ENCODE peak calls at places on chromosomes 7 and 10, in four cellular contexts. I is HepG2, P is GM12878, C is H1. M is an unnamed sample.

GRCh38 chr10:97001183-97001991 is 169.3 kb downstream of the LCOR start:
- DNase-seq in P (no peak), C (no peak), I (no peak), M (no peak)

GRCh38 chr7:55464422-55464821 is 99.3 kb downstream of the LANCL2 start:
- DNase-seq in P (no peak), I (no peak), C (no peak), M (no peak)

GRCh38 chr7:44466300-44467216 is 23.9 kb downstream of the NUDCD3 start:
- DNase-seq in C (no peak), P (no peak), I (no peak), M (no peak)

GRCh38 chr10:123890761-123891146 is 853 bp downstream of the CPXM2 start:
- DNase-seq in C (no peak), I (no peak), P (no peak), M (no peak)

GRCh38 chr10:110947061-110947595 is 27.7 kb downstream of the SHOC2 start:
- DNase-seq in I (no peak), P (no peak), C (no peak), M (no peak)

GRCh38 chr10:132571565-132572544 is 34.3 kb downstream of the INPP5A start:
- DNase-seq in I (peak), P (peak), C (peak), M (no peak)

GRCh38 chr10:7383442-7383841 is 27.4 kb downstream of the SFMBT2 start:
- DNase-seq in I (no peak), P (no peak), C (no peak), M (no peak)

GRCh38 chr10:116082211-116082610 is 190.8 kb downstream of the GFRA1 start:
- DNase-seq in I (no peak), C (no peak), P (no peak), M (no peak)

GRCh38 chr10:6393168-6393567 is 186.9 kb downstream of the PRKCQ start:
- DNase-seq in I (no peak), C (no peak), P (no peak), M (no peak)

GRCh38 chr7:143285454-143285756 is 647 bp downstream of the TMEM139 start:
- DNase-seq in P (no peak), I (peak), C (no peak), M (no peak)

GRCh38 chr10:5466451-5466996 is 32.8 kb downstream of the CALML5 start:
- DNase-seq in I (peak), P (no peak), C (peak), M (peak)

DNA sequence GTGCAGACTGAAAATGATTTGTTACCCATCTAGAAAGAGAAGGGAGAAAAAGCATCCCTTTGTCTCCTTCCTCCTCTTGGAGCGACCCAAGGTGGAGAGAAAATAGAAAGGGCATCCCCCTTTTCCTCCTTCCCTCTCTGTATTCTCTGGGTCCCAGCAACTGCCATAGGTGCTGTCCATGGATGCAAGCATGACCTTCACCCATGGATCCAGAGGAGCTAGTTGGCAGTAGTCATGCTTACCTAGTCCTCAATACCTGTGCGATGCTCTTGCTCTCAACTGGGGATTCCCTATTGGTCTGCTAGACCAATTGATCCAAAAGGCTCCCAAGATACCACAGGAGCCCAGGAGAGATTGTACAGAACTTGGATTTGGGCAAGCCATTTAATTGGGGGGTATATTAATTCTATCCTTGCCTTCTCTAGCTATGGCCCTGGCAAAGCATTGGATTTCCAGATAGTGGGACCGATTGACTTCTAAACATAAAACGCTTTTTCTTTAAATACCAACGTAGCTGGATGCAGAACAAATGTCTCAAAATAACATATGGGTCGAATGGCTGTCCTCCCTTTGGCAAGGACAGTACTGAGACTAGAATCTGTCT is 547.8 kb upstream of the IGFBP3 start:
- DNase-seq in P (no peak), I (no peak), C (no peak), M (peak)
- TF ChIP-seq SUZ12 in P (no peak), I (no peak), C (no peak), M (no peak)

DNA sequence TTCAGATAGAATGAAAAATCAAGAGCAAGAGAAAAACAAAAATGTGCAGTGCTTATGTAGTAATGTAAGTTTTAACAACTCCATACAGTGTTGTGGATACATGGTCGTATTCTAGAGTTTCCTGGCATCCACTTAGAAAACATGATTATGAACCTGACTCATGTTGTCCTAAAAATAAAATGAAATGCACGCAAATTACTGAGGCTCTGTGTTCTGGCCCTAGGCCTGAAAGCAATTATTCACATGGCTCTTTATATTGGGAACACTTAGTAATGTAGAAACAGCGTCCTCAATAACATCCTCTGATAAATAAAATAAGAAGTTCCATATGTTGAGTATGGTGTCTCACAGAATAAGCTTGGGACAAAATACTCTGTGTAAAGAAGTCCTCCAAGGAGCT is 200.2 kb upstream of the SEMA3E start:
- DNase-seq in C (no peak), P (no peak), I (no peak), M (no peak)
- H3K4me3 ChIP-seq in C (no peak), P (no peak), I (no peak), M (no peak)

DNA sequence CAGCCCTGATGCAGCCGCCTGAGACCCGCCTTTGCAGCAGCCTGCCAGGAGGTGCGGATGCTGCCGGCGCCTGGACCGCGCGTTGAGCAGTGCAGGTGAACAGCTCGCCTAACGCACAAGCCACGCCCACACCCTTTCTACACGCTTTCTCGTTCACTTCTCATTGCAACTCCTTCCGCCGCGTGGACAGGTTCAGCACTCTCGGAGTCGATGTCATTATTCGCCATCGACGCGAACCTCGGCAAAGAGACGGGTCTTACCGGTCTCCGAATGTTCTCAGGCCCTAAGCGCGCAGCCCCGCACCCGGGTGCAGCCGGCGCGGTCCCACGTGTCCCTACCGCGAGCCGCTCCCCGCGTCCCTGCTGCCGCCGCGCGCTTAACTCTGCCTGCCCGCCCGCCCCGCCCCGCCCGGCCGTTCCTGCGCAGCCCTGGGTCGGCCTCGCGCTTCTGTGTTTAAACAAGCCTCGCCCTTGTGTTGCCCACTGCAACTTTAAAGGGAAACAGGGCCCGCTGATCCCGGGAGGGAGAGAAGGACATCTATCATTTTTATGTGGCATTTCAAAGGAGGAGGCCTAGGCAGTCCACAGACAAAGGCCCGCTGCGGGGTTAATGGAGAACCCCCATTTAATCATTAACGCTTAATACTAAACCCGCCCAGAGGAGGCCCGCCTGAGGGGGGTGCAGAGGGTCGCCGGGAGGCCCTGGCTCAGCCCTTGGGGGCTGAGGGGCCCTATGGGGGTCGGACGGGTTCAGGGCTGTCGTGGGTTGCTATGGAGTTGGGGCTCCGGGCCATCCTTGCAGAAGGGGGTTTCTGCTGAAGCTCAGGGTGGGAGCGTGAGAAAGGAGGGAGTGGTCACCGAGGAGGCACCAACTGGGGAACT is 128.5 kb downstream of the WDR11 start:
- DNase-seq in P (no peak), C (no peak), I (peak), M (peak)
- TF ChIP-seq SUZ12 in P (no peak), C (no peak), I (no peak), M (peak)

GRCh38 chr7:152618427-152618826 is 57.5 kb downstream of the XRCC2 start:
- DNase-seq in C (no peak), I (no peak), P (no peak), M (no peak)

GRCh38 chr7:152619027-152619739 is 56.8 kb downstream of the XRCC2 start:
- DNase-seq in I (no peak), P (no peak), C (no peak), M (no peak)

GRCh38 chr7:152617056-152617455 is 58.9 kb downstream of the XRCC2 start:
- DNase-seq in P (no peak), C (no peak), I (peak), M (no peak)

DNA sequence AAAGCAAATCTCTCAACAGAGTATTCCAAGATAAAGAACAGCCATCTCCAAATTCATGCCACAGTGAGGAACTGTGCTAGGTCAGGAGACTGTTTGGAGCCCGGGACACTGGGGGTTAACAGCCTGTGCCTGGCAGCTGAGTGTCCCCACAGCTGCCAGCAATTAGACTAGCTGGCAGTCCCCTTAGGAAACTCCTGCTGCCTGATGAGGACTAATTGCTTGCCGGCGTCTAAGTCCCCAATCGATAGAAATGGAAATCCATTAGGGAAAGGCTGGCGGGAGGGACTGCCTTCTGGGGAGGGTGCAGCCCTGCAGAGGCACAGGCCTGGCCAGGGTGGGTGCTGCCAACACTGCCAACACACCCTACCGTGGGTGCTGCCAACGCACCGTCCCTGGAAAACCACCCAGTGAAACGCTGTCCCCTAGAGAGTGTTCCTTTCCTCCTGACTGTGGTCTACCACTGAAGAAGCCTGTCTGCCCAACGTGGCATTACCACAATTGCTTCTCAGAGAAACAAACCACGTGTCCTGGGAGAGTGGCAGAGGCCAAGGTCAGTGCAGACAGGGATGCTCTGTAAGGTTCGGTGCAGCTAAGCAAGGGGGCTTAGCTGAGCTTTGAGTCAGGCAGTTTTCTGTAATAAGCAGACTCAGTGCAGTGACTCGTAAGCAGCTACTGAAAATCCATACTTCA is 60.7 kb downstream of the XRCC2 start:
- DNase-seq in I (peak), C (no peak), P (no peak), M (no peak)
- H3K4me3 ChIP-seq in I (no peak), C (no peak), P (no peak), M (no peak)

DNA sequence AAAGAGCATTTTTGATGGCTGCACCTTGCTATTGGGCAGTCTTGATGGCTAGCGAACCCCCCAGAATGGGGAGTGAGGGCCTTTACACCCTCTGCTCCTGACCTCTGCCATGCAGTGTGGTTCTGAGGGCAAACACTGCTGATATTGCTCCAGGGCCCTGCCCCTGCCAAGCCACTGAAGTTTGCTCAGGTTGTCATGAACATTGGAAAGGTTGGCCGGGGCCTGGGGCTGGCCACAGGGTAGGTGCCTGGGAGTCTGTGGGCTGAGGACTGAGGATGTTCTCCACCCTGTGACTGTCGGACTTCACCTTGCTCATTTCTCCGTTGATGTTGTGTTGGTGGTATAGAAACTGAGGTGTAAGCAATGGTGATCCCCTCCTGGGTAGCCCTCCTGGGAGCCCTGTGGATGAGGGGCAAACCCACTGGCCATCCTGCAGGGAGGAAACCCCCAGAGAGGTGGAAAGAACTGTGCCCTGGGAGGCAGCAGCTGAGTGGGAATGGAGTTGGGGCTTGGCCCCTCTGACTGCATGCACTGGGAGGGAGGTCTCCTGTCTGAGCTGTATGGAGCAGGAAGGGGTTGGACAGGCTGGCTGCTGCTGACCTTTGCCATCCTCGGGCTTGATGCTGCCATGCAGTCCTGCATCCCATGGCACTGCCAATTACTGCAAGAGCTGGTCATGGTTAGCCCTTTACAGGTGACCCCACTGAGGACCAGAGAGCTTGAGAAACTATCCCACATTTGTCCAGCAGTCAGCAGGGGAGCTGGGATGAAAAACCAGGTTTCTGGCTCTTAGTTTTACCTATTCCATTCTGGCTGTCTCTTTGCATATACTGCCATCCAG is 77.1 kb downstream of the SH2D4B start:
- DNase-seq in P (no peak), C (no peak), I (no peak), M (no peak)
- TF ChIP-seq SUZ12 in P (no peak), C (no peak), I (no peak), M (no peak)

GRCh38 chr10:47182934-47183725 is 116.9 kb upstream of the GDF10 start:
- DNase-seq in I (peak), P (no peak), C (no peak), M (no peak)
- H3K4me3 ChIP-seq in I (no peak), P (no peak), C (no peak), M (no peak)

DNA sequence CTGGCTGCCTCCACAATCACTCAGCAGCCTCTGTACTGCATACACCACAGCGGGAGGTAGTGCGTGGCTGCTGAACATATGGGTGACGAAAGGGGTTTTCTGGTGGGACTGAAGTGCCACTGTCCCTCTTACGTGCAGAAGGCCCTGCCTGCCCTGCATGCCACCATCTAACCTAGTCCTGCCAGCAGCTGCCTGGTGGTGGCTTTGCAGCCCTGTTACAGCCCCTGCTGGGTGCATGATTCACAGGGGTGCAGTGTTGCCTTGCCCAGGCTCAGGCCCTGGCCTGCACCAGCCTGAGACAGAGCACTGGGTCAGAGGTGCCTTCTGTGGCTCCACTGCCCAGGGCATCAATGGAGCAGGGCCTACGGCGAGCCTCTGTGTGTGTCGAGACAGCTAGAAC is 50.1 kb downstream of the SYPL1 start:
- DNase-seq in P (no peak), C (no peak), I (no peak), M (no peak)
- TF ChIP-seq SUZ12 in P (no peak), C (no peak), I (no peak), M (no peak)

DNA sequence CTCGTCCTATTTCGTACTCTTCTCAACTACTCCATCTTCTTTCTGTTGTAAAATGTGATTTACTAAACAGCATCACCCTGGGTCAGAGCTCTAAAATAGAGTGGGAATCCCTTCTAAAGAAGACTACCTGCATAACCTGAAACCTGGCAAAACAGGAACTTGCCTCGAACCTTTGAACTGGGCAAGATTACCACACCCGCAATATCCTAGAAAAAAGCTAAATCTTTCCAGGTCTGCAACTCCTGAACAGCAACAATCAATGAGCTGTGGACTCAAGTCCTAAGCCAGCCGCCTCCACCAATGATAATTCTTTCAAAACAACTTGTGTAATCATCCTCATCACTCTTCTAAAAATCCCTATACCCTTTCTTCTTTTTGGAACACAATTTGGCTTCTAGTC is 824.2 kb upstream of the COBL start:
- DNase-seq in C (no peak), I (no peak), P (no peak), M (no peak)
- H3K4me3 ChIP-seq in C (no peak), I (no peak), P (no peak), M (no peak)

GRCh38 chr10:118870467-118871243 is 115.9 kb upstream of the CACUL1 start:
- DNase-seq in I (peak), P (no peak), C (no peak), M (peak)
- TF ChIP-seq SUZ12 in I (no peak), P (no peak), C (no peak), M (no peak)